ENCODE peak calls at places on chromosomes 16 and 17, in ten cellular contexts. I, F, M, Y, L, K, U, O, J and E are unnamed samples.
A peak's percentile ranks its signal among the peaks of the same experiment; 100 is the strongest.

GRCh38 chr17:31002047-31002446 is 31.2 kb downstream of the RNF135 start:
- DNase-seq in I (no peak), F (no peak), M (no peak), Y (no peak), L (no peak), K (no peak), U (peak; percentile 22), O (no peak), J (no peak), E (no peak)

GRCh38 chr17:15432807-15433547 is 34.4 kb downstream of the CDRT4 start:
- DNase-seq in I (no peak), F (no peak), M (peak; percentile 15), Y (no peak), L (no peak), K (no peak), U (no peak), O (no peak), J (no peak), E (no peak)

GRCh38 chr16:27199235-27199586 is 4.1 kb upstream of the KDM8 start:
- DNase-seq in I (no peak), F (no peak), M (no peak), Y (no peak), L (no peak), K (no peak), U (no peak), O (no peak), J (no peak), E (no peak)

GRCh38 chr16:82177555-82177954 is 7.5 kb upstream of the MPHOSPH6 start:
- DNase-seq in I (no peak), F (no peak), M (no peak), Y (no peak), L (no peak), K (no peak), U (no peak), O (no peak), J (no peak), E (no peak)

GRCh38 chr17:75864448-75864871 is 9.3 kb upstream of the WBP2 start:
- DNase-seq in I (no peak), F (peak; percentile 53), M (peak; percentile 86), Y (peak; percentile 51), L (peak; percentile 74), K (peak; percentile 84), U (peak; percentile 58), O (peak; percentile 55), J (peak; percentile 29), E (no peak)

GRCh38 chr17:66255112-66255511 is 25.9 kb upstream of the APOH start:
- DNase-seq in I (peak; percentile 77), F (no peak), M (no peak), Y (peak; percentile 85), L (no peak), K (no peak), U (peak; percentile 44), O (peak; percentile 36), J (no peak), E (peak; percentile 16)

GRCh38 chr17:80984749-80985148 is 6.9 kb upstream of the CHMP6 start:
- DNase-seq in I (no peak), F (no peak), M (peak; percentile 89), Y (no peak), L (peak; percentile 30), K (no peak), U (no peak), O (no peak), J (no peak), E (no peak)

GRCh38 chr16:54324716-54325115 is 38.1 kb upstream of the IRX3 start:
- DNase-seq in I (no peak), F (no peak), M (no peak), Y (no peak), L (no peak), K (no peak), U (no peak), O (no peak), J (no peak), E (no peak)

GRCh38 chr16:57533618-57534336 is 2.6 kb downstream of the CCDC102A start:
- DNase-seq in I (no peak), F (peak; percentile 34), M (peak; percentile 68), Y (no peak), L (peak; percentile 60), K (peak; percentile 58), U (peak; percentile 38), O (peak; percentile 55), J (peak; percentile 29), E (no peak)

GRCh38 chr16:84777435-84777834 is 42.4 kb upstream of the CRISPLD2 start:
- DNase-seq in I (no peak), F (no peak), M (no peak), Y (no peak), L (no peak), K (no peak), U (no peak), O (no peak), J (no peak), E (no peak)

GRCh38 chr17:35432176-35433074 is at the start of gene SLFN12:
- DNase-seq in I (no peak), F (peak; percentile 53), M (peak; percentile 70), Y (peak; percentile 80), L (peak; percentile 62), K (peak; percentile 65), U (peak; percentile 68), O (peak; percentile 50), J (peak; percentile 27), E (peak; percentile 25)

GRCh38 chr16:84502075-84502474 is 2.4 kb downstream of the MEAK7 start:
- DNase-seq in I (no peak), F (no peak), M (peak; percentile 41), Y (no peak), L (peak; percentile 30), K (peak; percentile 14), U (no peak), O (no peak), J (no peak), E (no peak)

GRCh38 chr17:7321466-7321865 is 6.3 kb upstream of the GPS2 start:
- DNase-seq in I (no peak), F (no peak), M (no peak), Y (no peak), L (no peak), K (peak; percentile 6), U (no peak), O (no peak), J (no peak), E (peak; percentile 47)

GRCh38 chr16:67425581-67425980 is 5.3 kb upstream of the HSD11B2 start:
- DNase-seq in I (no peak), F (no peak), M (no peak), Y (no peak), L (no peak), K (no peak), U (peak; percentile 19), O (no peak), J (no peak), E (no peak)
- H3K4me3 ChIP-seq in I (peak overlapping the region; percentile 64), F (no peak overlapping the region), M (no peak overlapping the region), Y (no peak overlapping the region), L (no peak overlapping the region), K (no peak overlapping the region), U (no peak overlapping the region), O (no peak overlapping the region), J (no peak overlapping the region), E (no peak overlapping the region)

GRCh38 chr16:12132290-12132689 is 155.8 kb downstream of the SNX29 start:
- DNase-seq in I (no peak), F (no peak), M (no peak), Y (no peak), L (no peak), K (no peak), U (no peak), O (no peak), J (no peak), E (no peak)

GRCh38 chr16:12131755-12132154 is 155.2 kb downstream of the SNX29 start:
- DNase-seq in I (no peak), F (no peak), M (no peak), Y (no peak), L (no peak), K (no peak), U (no peak), O (no peak), J (no peak), E (no peak)

GRCh38 chr16:12130691-12131302 is 154.3 kb downstream of the SNX29 start:
- DNase-seq in I (no peak), F (no peak), M (no peak), Y (no peak), L (no peak), K (no peak), U (no peak), O (no peak), J (no peak), E (peak; percentile 20)

GRCh38 chr16:12132850-12133249 is 156.3 kb downstream of the SNX29 start:
- DNase-seq in I (no peak), F (no peak), M (no peak), Y (no peak), L (no peak), K (no peak), U (no peak), O (no peak), J (no peak), E (no peak)

GRCh38 chr16:12133738-12134137 is 157.2 kb downstream of the SNX29 start:
- DNase-seq in I (no peak), F (no peak), M (no peak), Y (no peak), L (no peak), K (no peak), U (no peak), O (no peak), J (no peak), E (no peak)
- H3K27ac ChIP-seq in I (no peak overlapping the region), F (no peak overlapping the region), M (no peak overlapping the region), Y (no peak overlapping the region), L (no peak overlapping the region), K (no peak overlapping the region), U (no peak overlapping the region), O (no peak overlapping the region), J (no peak overlapping the region), E (no peak overlapping the region)

DNA sequence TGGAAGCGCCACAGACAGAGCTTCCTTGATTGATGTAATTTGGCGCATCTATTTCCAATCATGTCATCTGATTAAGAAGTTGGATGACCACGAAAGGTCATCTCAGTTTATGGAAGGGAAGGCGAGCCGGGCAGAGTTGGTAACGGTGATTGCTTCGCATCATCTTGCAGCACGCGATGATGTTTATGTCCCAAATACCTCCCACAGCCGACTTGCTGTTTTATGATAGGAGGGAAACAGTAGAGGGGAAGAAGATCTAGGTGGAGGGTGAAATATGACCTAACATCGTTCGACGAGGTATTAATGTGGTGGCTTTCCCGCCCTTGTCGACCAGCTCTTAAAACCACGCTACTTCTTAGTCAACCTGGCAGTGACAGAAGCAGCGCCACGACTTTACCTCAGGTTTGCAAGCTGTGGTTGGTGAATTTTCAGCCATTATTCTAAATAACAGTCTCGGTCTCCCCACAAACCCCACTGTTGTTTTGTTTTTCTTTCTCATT is 836 bp upstream of the TANC2 start:
- DNase-seq in I (no peak), F (no peak), M (no peak), Y (no peak), L (no peak), K (no peak), U (no peak), O (peak; percentile 77), J (peak; percentile 40), E (no peak)
- H3K4me3 ChIP-seq in I (peak overlapping the region; percentile 80), F (peak overlapping the region; percentile 96), M (peak overlapping the region; percentile 68), Y (peak overlapping the region; percentile 50), L (no peak overlapping the region), K (peak overlapping the region; percentile 98), U (no peak overlapping the region), O (peak overlapping the region; percentile 64), J (peak overlapping the region; percentile 54), E (no peak overlapping the region)

GRCh38 chr16:53094013-53094630 is 39.3 kb downstream of the CHD9 start:
- DNase-seq in I (no peak), F (peak; percentile 82), M (peak; percentile 72), Y (peak; percentile 98), L (no peak), K (peak; percentile 75), U (peak; percentile 92), O (peak; percentile 49), J (peak; percentile 40), E (peak; percentile 38)
- H3K27ac ChIP-seq in I (peak overlapping the region; percentile 19), F (peak overlapping the region; percentile 69), M (no peak overlapping the region), Y (peak overlapping the region; percentile 88), L (no peak overlapping the region), K (peak overlapping the region; percentile 73), U (peak overlapping the region; percentile 89), O (no peak overlapping the region), J (no peak overlapping the region), E (no peak overlapping the region)